ENCODE peak calls at places on chromosomes 1 and 21, in five cellular contexts. X, O, M, H and S are unnamed samples.

GRCh38 chr1:51792864-51793263 is 85.7 kb downstream of the NRDC start:
- DNase-seq in X (peak), O (no peak), M (peak), H (no peak), S (peak)

GRCh38 chr1:59290173-59290954 is 6.5 kb upstream of the FGGY start:
- DNase-seq in X (peak), O (no peak), M (peak), H (peak), S (peak)

GRCh38 chr1:8422439-8423133 is 104.7 kb downstream of the SLC45A1 start:
- DNase-seq in X (peak), O (no peak), M (peak), H (no peak), S (peak)

GRCh38 chr1:42931911-42932422 is 26.7 kb downstream of the SLC2A1 start:
- DNase-seq in X (no peak), O (peak), M (no peak), H (no peak), S (no peak)

GRCh38 chr1:209603877-209604276 is 20.4 kb downstream of the CAMK1G start:
- DNase-seq in X (no peak), O (no peak), M (no peak), H (no peak), S (no peak)

GRCh38 chr1:1929102-1929638 is 10.1 kb upstream of the TMEM52 start:
- DNase-seq in X (no peak), O (no peak), M (no peak), H (no peak), S (no peak)

GRCh38 chr1:59696421-59697115 is 118.2 kb upstream of the HOOK1 start:
- DNase-seq in X (no peak), O (no peak), M (no peak), H (no peak), S (no peak)

GRCh38 chr1:206766251-206766856 is 4.2 kb upstream of the IL19 start:
- DNase-seq in X (peak), O (peak), M (no peak), H (no peak), S (peak)

GRCh38 chr1:43067856-43068751 is 104.0 kb downstream of the EBNA1BP2 start:
- DNase-seq in X (peak), O (no peak), M (no peak), H (no peak), S (no peak)

GRCh38 chr1:181152892-181153633 is 64.6 kb downstream of the IER5 start:
- DNase-seq in X (peak), O (no peak), M (peak), H (no peak), S (peak)

GRCh38 chr1:67135354-67135753 is 584 bp upstream of the C1orf141 start:
- DNase-seq in X (peak), O (no peak), M (no peak), H (no peak), S (peak)

GRCh38 chr1:204085876-204086275 is 13.0 kb downstream of the SOX13 start:
- DNase-seq in X (no peak), O (no peak), M (no peak), H (no peak), S (no peak)

GRCh38 chr1:51899022-51899421 is 20.5 kb upstream of the NRDC start:
- DNase-seq in X (no peak), O (no peak), M (no peak), H (no peak), S (no peak)

GRCh38 chr21:42736646-42737350 is 83.4 kb downstream of the PDE9A start:
- DNase-seq in X (no peak), O (no peak), M (no peak), H (no peak), S (no peak)

GRCh38 chr1:167482184-167482583 is 36.1 kb downstream of the CD247 start:
- DNase-seq in X (no peak), O (no peak), M (no peak), H (no peak), S (no peak)

GRCh38 chr1:9009438-9010366 is 16.5 kb downstream of the SLC2A7 start:
- DNase-seq in X (peak), O (no peak), M (peak), H (peak), S (peak)

GRCh38 chr1:92459871-92460320 is 26.8 kb downstream of the GFI1 start:
- DNase-seq in X (no peak), O (no peak), M (no peak), H (no peak), S (no peak)

GRCh38 chr1:167126317-167126716 is 32.4 kb downstream of the STYXL2 start:
- DNase-seq in X (no peak), O (no peak), M (no peak), H (no peak), S (no peak)

GRCh38 chr1:201882665-201883132 is 6.0 kb upstream of the SHISA4 start:
- DNase-seq in X (peak), O (peak), M (no peak), H (no peak), S (peak)

GRCh38 chr1:203486618-203487370 is 7.2 kb upstream of the OPTC start:
- DNase-seq in X (peak), O (no peak), M (no peak), H (no peak), S (peak)

GRCh38 chr1:202227997-202228401 is 34.4 kb downstream of the LGR6 start:
- DNase-seq in X (no peak), O (no peak), M (no peak), H (no peak), S (no peak)

GRCh38 chr1:6033986-6034749 is 11.5 kb upstream of the KCNAB2 start:
- DNase-seq in X (peak), O (no peak), M (peak), H (no peak), S (no peak)

GRCh38 chr1:236287757-236288619 is 6.2 kb upstream of the ERO1B start:
- DNase-seq in X (no peak), O (no peak), M (no peak), H (peak), S (no peak)

GRCh38 chr1:32953495-32953894 is 11.1 kb downstream of the RNF19B start:
- DNase-seq in X (peak), O (no peak), M (peak), H (no peak), S (peak)

GRCh38 chr1:3137111-3138100 is 68.4 kb downstream of the PRDM16 start:
- DNase-seq in X (no peak), O (no peak), M (no peak), H (no peak), S (no peak)

GRCh38 chr21:32468567-32469175 is 56.2 kb downstream of the EVA1C start:
- DNase-seq in X (no peak), O (no peak), M (no peak), H (no peak), S (no peak)

GRCh38 chr1:56387071-56387747 is 192.2 kb downstream of the PLPP3 start:
- DNase-seq in X (no peak), O (no peak), M (no peak), H (no peak), S (peak)

GRCh38 chr21:21632926-21633325 is 634.7 kb downstream of the NCAM2 start:
- DNase-seq in X (no peak), O (no peak), M (no peak), H (no peak), S (peak)

GRCh38 chr1:99533909-99534907 is 111.7 kb upstream of the PALMD start:
- DNase-seq in X (no peak), O (no peak), M (peak), H (no peak), S (no peak)

GRCh38 chr1:210715072-210715471 is 386.4 kb downstream of the HHAT start:
- DNase-seq in X (no peak), O (no peak), M (no peak), H (no peak), S (no peak)

GRCh38 chr1:46479744-46480350 is 9.8 kb upstream of the DMBX1 start:
- DNase-seq in X (no peak), O (no peak), M (no peak), H (no peak), S (no peak)

GRCh38 chr1:67650061-67650460 is 34.9 kb upstream of the GADD45A start:
- DNase-seq in X (peak), O (no peak), M (no peak), H (no peak), S (no peak)

GRCh38 chr21:20570824-20571232 is 427.4 kb upstream of the NCAM2 start:
- DNase-seq in X (no peak), O (no peak), M (no peak), H (peak), S (no peak)

GRCh38 chr1:172823534-172823933 is 164.6 kb downstream of the FASLG start:
- DNase-seq in X (peak), O (no peak), M (no peak), H (no peak), S (peak)

GRCh38 chr1:41650176-41650519 is 165.7 kb upstream of the EDN2 start:
- DNase-seq in X (peak), O (no peak), M (no peak), H (no peak), S (no peak)

GRCh38 chr1:112872551-112872962 is 83.4 kb downstream of the SLC16A1 start:
- DNase-seq in X (no peak), O (no peak), M (no peak), H (no peak), S (no peak)

GRCh38 chr21:25638634-25639166 is 358 bp upstream of the JAM2 start:
- DNase-seq in X (peak), O (peak), M (peak), H (no peak), S (peak)
- H2AFZ ChIP-seq in X (peak), O (peak), M (peak), H (peak), S (peak)

DNA sequence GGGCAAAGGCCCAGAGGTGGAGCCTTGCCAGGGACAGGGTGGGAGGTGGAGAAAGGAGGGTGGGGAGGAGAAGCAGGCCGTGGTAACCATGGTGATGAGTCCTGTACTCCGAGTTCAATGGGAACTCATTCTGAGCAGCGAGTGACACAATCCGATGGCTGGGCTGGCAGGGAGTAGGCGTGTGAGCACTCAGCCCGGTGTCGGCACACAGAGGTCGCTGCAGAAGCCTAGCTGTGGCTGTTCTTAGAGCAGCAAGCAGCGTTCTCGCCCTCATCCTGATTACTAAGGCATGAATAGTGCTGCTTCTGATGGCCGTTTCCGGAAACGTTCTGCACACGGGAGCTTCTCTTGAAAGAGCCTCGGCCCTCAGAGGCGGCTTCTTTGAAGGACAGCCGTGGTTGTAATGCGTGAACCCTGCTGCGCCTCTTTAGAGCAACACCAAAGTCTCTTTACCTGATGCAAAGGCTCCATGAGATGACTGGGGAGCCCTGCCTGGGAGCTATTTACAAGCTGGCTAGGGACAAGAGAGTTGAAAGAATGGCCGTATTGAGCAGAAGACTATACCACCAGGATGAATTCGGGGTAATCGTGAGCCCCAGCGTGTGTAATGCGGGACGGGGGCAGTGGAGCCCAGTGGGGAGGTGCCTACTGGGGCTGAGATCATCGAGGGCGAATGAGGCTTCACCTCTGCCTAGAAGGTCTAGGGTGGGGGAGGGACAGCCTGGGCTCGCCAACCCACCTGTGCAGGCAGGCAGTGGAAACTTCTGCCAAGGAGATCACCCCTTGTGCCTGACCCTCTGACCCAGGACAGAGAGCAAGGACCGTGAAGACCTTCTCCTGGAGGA is 72.8 kb upstream of the PAX7 start:
- DNase-seq in X (peak), O (no peak), M (no peak), H (peak), S (no peak)
- H3K4me3 ChIP-seq in X (no peak), O (no peak), M (no peak), H (peak), S (no peak)

GRCh38 chr1:27570823-27571222 is 33.1 kb downstream of the AHDC1 start:
- DNase-seq in X (no peak), O (no peak), M (no peak), H (no peak), S (no peak)
- H3K27ac ChIP-seq in X (no peak), O (no peak), M (no peak), H (peak), S (no peak)

GRCh38 chr1:107228704-107229103 is 87.9 kb downstream of the NTNG1 start:
- DNase-seq in X (peak), O (no peak), M (no peak), H (no peak), S (peak)
- H2AFZ ChIP-seq in X (no peak), O (no peak), M (no peak), H (no peak), S (no peak)

DNA sequence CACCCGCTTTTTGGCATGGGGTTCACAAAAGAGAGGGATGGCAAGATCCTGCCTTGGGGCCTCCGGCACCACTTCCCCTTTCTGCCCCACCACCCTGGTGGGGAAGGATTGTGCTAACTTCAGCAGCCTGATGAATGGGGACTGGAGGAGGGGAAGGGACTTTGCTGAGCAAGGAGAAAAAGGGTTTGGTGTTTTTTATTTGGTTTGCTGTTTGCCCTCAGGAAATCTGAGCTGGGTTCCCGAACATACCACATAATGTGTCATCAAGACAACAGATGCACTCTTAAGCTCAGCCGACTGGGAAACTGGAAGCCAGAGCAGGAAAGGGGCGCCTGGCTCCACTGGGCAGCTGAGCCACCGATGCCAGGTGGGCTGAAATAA is 19.9 kb downstream of the OLFML2B start:
- DNase-seq in X (peak), O (no peak), M (peak), H (no peak), S (peak)
- H3K4me3 ChIP-seq in X (peak), O (no peak), M (no peak), H (no peak), S (no peak)

DNA sequence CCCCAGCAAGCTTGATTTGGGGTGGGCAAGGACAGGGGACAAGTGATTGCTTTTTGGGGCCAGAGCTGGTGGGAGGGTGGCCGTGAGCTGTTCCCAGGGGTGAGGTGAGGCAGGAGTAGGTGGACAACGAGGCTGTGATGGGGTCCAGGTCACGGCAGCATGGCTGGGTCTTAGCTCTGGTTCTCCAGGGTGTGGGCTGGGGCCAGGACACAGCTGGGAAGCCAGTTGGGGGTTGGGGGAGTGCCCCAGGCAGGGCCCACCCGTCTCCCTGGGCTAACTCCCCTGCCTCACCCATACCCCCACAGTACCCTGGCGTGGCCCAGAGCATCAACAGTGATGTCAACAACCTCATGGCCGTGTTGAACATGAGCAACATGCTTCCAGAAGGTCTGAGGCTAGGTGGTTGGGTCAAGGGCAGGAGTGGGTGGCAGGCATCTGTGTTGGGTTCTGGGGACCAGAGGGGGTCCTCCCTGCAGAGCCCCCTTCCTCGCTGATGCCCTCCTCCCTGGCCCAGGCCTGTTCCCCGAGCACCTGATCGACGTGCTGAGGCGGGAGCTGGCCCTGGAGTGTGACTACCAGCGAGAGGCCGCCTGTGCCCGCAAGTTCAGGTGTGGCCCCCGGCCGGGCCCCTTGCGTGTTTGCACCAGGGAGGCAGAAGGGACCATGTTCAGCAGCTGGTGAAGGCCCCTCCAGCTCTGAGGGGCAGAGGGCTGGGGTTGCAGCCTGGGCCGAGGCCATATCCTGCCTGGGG is 43.3 kb downstream of the COQ8A start:
- DNase-seq in X (no peak), O (no peak), M (no peak), H (no peak), S (no peak)
- H3K27ac ChIP-seq in X (no peak), O (no peak), M (no peak), H (no peak), S (no peak)

DNA sequence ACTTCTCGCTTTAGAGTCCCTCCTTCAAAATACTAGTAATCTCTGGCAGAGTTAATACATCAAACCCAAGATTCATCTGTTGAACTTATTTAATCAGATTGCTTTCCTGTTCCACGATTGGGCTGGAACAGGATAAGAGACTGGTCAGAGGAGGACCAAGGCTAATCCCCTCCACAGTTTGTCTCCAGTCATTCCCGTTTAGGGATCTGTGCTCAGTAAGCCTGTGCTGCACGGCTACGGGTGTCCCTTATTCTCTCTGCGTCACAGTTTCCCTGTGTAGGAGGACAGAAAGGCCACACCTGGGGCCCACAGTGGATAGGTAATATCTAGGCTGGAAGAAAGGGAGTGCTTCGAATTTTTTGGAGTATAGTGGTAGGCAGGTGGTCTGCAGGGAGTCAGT is 16.5 kb upstream of the NUAK2 start:
- DNase-seq in X (no peak), O (no peak), M (no peak), H (no peak), S (no peak)
- H2AFZ ChIP-seq in X (no peak), O (no peak), M (no peak), H (no peak), S (no peak)

DNA sequence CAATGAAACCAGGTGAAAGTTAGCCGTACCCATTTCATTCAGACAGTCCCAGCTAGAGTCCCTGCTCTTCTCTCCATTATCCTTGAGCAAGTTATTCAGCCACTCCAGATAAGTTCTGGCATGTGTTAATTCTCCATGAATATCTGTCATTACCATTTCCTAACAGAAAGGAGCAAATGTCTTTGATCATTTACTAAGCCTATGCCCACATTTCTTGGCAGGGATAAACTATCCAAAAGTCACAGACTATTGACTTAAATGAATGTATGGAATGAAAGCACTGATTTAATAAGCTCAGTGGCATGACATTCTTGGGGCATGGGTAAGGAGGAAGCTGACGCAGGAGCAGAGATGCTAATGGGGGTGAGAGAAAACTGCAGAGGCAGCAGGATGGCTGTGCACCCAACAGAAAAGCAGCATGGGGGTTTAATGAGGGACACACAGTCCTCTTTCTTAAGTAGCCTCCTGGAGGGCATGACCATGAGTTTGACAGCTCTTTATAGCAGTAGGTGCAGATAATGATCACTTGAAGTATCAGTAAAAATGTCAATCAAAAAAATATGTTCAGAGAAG is 17.6 kb upstream of the DHCR24 start:
- DNase-seq in X (peak), O (no peak), M (no peak), H (no peak), S (peak)
- H3K4me3 ChIP-seq in X (peak), O (no peak), M (no peak), H (no peak), S (no peak)

DNA sequence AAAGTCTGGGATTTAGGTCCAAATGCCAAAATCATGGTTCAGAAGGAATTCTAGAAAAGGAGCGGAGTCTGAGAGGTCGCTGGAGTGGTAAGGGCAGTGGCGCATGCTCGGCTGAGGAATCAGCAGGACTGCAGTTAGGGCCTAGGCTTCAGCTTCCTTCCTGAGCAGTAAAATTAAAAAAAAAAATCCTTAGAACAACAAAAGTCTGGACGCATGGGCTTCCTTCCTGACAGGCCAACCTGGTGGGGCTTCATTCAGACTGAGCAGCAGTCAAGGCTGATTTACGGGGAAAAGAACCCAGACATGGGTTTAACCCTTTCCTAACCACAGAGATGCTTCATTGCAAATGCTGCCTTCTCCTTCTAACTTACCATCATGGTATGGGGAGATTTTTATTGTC is 17.1 kb downstream of the RNF220 start:
- DNase-seq in X (no peak), O (no peak), M (peak), H (no peak), S (no peak)
- H3K27ac ChIP-seq in X (no peak), O (no peak), M (peak), H (no peak), S (no peak)

GRCh38 chr1:30895942-30896660 is 12.5 kb downstream of the SDC3 start:
- DNase-seq in X (no peak), O (no peak), M (no peak), H (no peak), S (no peak)
- H2AFZ ChIP-seq in X (no peak), O (no peak), M (no peak), H (peak), S (no peak)